ENCODE peak calls at places on chromosomes 13 and 19, in four cellular contexts. W, Q, V and O are unnamed samples. For H3K9me3, the result is how much of the 10 kb centered on the place peaks cover.

GRCh38 chr19:42850981-42851717 is 28.4 kb downstream of the PSG1 start:
- DNase-seq in W (no peak), Q (peak), V (no peak), O (no peak)

GRCh38 chr19:4430760-4431159 is 26.8 kb downstream of the UBXN6 start:
- DNase-seq in W (no peak), Q (no peak), V (no peak), O (no peak)

GRCh38 chr13:112771877-112772538 is 82.2 kb downstream of the ATP11A start:
- DNase-seq in W (no peak), Q (no peak), V (no peak), O (no peak)

GRCh38 chr13:109333893-109334651 is 452.3 kb downstream of the IRS2 start:
- DNase-seq in W (no peak), Q (no peak), V (no peak), O (no peak)

GRCh38 chr13:105139380-105140285 is 1395.8 kb downstream of the EFNB2 start:
- DNase-seq in W (peak), Q (no peak), V (peak), O (peak)

GRCh38 chr13:94414141-94414540 is 65.3 kb downstream of the DCT start:
- DNase-seq in W (no peak), Q (no peak), V (no peak), O (no peak)

GRCh38 chr19:35545855-35546381 is 492 bp downstream of the TMEM147 start:
- DNase-seq in W (no peak), Q (no peak), V (no peak), O (no peak)

GRCh38 chr19:2477732-2478191 is 1.8 kb downstream of the GADD45B start:
- DNase-seq in W (peak), Q (no peak), V (no peak), O (peak)

DNA sequence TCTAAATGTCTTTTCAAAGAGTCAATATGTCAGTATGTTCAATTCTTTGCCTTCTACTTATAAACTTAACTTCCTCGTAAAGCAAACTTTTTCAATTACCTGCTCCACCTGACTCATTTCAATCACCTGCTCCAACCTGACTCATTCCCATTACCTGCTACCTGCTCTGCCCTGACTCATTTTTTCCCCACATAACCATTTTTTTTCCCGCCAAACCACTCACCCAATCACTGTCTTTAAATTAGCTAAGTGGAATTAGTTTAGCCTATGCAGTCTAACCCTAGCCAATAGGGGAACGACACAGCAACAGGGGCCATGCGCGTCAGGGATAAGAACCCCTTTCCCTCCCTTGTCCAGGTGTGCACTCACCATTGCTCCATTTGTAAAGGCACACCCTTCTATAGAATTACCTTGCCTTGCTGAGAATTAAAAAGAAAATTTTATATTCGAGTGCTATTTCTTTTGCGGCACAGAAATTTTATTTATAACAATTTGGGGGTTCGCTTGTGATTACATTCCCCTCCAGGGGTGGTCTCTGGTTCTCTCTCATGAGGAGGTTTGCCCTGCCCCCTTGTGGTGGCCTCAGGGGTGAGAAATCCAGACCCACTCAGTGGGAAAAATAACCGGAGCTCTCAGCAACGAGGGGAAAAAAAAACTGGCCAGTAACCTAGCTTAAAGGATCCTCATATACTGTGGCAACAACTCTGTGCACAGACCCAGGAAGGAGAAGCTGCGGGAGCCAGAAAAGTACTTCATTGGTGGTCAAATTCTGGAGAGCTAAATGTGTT is 193.1 kb downstream of the ZNF486 start:
- DNase-seq in W (no peak), Q (no peak), V (no peak), O (no peak)
- TF ChIP-seq CTCF in W (no peak), Q (no peak), V (no peak), O (no peak)

GRCh38 chr13:19171563-19171962 is 10.1 kb downstream of the TUBA3C start:
- DNase-seq in W (no peak), Q (no peak), V (no peak), O (no peak)
- H3K9me3 ChIP-seq in W (under half), Q (under half), V (under half), O (under half)

DNA sequence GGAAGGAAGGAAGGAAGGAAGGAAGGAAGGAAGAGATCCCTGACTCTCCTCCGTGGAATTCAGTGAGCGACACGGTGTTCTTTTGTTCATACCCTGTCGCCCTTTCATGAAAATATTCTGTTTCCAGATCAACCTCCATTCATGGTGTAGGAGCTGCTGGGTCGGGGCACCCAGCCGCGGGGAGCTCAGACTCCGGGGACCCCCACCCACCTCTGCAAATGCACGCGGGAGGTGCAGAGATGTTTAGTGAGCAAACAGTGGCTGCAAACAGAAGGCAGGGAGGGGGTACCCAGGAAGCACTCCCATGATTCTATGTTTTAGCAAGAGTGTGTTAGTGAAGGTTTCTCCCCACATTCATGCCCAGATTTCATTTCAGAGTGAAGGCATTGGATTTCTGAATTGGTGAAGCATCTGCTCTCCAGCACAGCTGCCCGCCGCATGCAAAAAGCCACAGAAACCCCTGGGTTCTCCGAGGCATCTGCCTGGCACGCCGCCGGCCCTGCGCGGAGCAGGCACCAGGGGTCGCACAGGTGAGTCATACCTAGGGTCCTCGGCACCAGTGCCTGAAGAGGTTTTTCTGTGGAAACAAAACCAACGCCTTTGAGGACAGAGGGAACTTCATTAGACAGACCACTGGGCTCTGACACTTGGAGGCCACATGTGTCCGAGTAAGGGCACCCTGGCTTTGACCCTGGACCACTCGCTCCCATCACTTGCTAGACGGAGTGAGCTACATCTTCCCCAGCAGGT is 80.6 kb downstream of the ZNF557 start:
- DNase-seq in W (no peak), Q (no peak), V (no peak), O (no peak)
- TF ChIP-seq CTCF in W (no peak), Q (no peak), V (no peak), O (no peak)

GRCh38 chr19:19471682-19472081 is 43.7 kb downstream of the TSSK6 start:
- DNase-seq in W (no peak), Q (no peak), V (no peak), O (no peak)

GRCh38 chr19:19465436-19466070 is 49.8 kb downstream of the TSSK6 start:
- DNase-seq in W (no peak), Q (no peak), V (no peak), O (no peak)

GRCh38 chr19:19470579-19470978 is 44.8 kb downstream of the TSSK6 start:
- DNase-seq in W (no peak), Q (no peak), V (no peak), O (no peak)

GRCh38 chr19:19466201-19466600 is 49.1 kb downstream of the TSSK6 start:
- DNase-seq in W (no peak), Q (no peak), V (no peak), O (no peak)

DNA sequence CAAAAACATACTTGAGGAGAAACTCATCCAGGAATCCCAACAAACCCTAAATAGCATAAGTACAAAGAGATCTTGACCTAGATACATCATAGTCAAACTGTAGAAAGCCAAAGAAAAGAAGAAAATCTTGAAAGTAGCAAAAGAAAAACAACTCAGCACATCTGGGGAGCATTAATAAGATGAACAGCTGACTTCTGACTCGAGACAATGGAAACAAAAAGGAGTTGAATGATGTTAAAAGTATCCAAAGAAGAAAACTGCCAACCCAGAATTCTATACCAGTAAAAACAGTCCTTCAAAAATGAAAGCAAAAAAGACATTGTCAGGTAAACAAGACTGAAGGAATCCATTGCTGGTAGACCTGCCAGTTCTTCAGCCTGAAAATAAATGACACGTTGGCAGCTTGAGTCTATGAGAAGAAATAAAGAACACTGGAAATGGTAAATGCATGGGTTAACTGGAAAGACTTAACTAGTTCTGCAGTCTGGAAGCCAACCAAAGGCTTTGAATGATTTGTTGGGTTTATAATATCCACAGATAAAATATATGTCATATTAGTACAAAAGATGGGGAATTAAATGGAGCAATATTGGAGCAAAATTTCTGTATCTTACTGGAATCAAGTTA is 46.8 kb downstream of the TSSK6 start:
- DNase-seq in W (no peak), Q (no peak), V (no peak), O (no peak)
- H3K9me3 ChIP-seq in W (under half), Q (under half), V (under half), O (under half)

DNA sequence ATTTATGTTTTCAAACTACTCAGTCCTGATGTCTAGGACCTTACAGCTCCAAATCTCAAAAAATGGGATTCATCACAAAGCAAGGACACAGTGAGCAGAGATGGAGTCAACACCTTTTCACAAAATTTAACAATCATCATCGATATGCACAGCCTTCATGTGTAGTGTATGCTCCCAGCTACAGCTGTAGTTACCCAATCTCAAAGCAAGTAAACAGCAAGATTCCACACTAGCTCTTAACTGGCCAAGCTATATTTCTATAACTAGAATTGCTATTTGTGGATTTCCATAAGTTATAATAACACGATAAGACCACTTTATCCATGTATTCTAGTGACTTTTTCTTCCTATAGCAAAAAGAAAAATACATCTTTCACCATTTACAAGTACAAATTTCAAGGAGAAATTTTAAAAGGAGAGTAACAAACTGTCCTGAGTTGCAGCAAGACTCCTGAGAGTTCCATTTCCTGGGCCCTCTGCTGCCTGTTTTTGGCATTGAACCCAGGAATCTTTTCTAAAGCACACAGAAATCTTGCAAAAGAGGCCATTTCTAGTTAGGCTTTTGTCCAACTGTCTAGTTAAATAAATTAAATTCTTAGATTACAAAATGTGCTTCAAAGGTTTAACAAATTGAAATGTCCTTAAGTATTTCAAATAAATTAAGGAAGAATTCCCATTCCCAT is 460.6 kb downstream of the FGF14 start:
- DNase-seq in W (no peak), Q (no peak), V (no peak), O (no peak)
- TF ChIP-seq CTCF in W (no peak), Q (peak), V (no peak), O (no peak)

GRCh38 chr19:53212703-53213320 is 19.7 kb upstream of the ZNF665 start:
- DNase-seq in W (no peak), Q (no peak), V (no peak), O (no peak)
- H3K9me3 ChIP-seq in W (half or more), Q (under half), V (half or more), O (under half)